ENCODE peak calls at places on chromosomes 16 and 17, in six cellular contexts. D is BJ, I is left lung, F is ovary, Z is right atrium auricular region, C is heart right ventricle. W is an unnamed sample. For H3K36me3, the result is how much of the 10 kb centered on the place peaks cover.

GRCh38 chr16:46787909-46788308 is 39.8 kb upstream of the MYLK3 start:
- DNase-seq in F (no peak), Z (no peak), C (no peak), D (no peak), I (no peak), W (no peak)

GRCh38 chr17:9971991-9972390 is 66.9 kb upstream of the RCVRN start:
- DNase-seq in C (peak), I (no peak), Z (peak), D (peak), F (peak), W (peak)

GRCh38 chr17:53353919-53354351 is 468.8 kb upstream of the KIF2B start:
- DNase-seq in F (no peak), D (no peak), I (no peak), C (peak), Z (no peak), W (no peak)

GRCh38 chr17:79625706-79626105 is 14.9 kb upstream of the RBFOX3 start:
- DNase-seq in D (no peak), Z (no peak), I (no peak), F (no peak), C (peak), W (peak)

GRCh38 chr16:68206224-68206623 is 29.7 kb downstream of the ESRP2 start:
- DNase-seq in D (no peak), Z (no peak), F (no peak), I (no peak), C (no peak), W (no peak)

GRCh38 chr17:43832168-43832975 is 574 bp downstream of the MPP3 start:
- DNase-seq in C (peak), D (no peak), F (peak), Z (no peak), I (peak), W (peak)

GRCh38 chr17:76124582-76125390 is 16.3 kb downstream of the FOXJ1 start:
- DNase-seq in F (no peak), Z (no peak), C (no peak), I (no peak), D (no peak), W (no peak)

GRCh38 chr16:31528726-31529397 is 1.2 kb downstream of the AHSP start:
- DNase-seq in F (peak), C (no peak), D (no peak), Z (no peak), I (no peak), W (no peak)

GRCh38 chr17:45579529-45580495 is 89.3 kb upstream of the PLEKHM1 start:
- DNase-seq in D (no peak), F (no peak), I (no peak), C (no peak), Z (no peak), W (no peak)

GRCh38 chr17:28133562-28133970 is 91.1 kb downstream of the NLK start:
- DNase-seq in C (no peak), D (peak), F (no peak), Z (no peak), I (no peak), W (no peak)

GRCh38 chr16:81251871-81252270 is 13.4 kb downstream of the BCO1 start:
- DNase-seq in C (no peak), F (peak), Z (no peak), I (no peak), D (peak), W (no peak)

GRCh38 chr16:88378836-88379693 is 3.7 kb upstream of the ZNF469 start:
- DNase-seq in C (no peak), Z (no peak), I (peak), F (no peak), D (no peak), W (no peak)

GRCh38 chr17:6303664-6304063 is 131.3 kb downstream of the AIPL1 start:
- DNase-seq in C (peak), Z (no peak), F (no peak), I (no peak), D (no peak), W (no peak)

GRCh38 chr17:17377071-17377487 is 73.9 kb downstream of the NT5M start:
- DNase-seq in D (no peak), C (no peak), Z (no peak), I (no peak), F (no peak), W (no peak)

GRCh38 chr17:43372273-43372911 is 26.4 kb upstream of the ARL4D start:
- DNase-seq in F (peak), C (peak), Z (no peak), D (no peak), I (no peak), W (peak)

GRCh38 chr16:68275611-68276191 is 11.4 kb downstream of the SLC7A6 start:
- DNase-seq in C (no peak), F (no peak), D (no peak), Z (no peak), I (no peak), W (no peak)

GRCh38 chr16:1960665-1961630 is 1.6 kb downstream of the NDUFB10 start:
- DNase-seq in D (no peak), C (no peak), I (no peak), F (no peak), Z (no peak), W (no peak)

GRCh38 chr16:75379911-75380847 is 53.1 kb downstream of the CFDP1 start:
- DNase-seq in I (peak), C (no peak), F (no peak), Z (no peak), D (no peak), W (no peak)

GRCh38 chr17:13735861-13736260 is 134.1 kb upstream of the HS3ST3A1 start:
- DNase-seq in C (no peak), D (no peak), Z (no peak), F (no peak), I (no peak), W (no peak)

GRCh38 chr16:88469615-88470395 is 16.7 kb downstream of the ZFPM1 start:
- DNase-seq in F (no peak), I (no peak), Z (no peak), D (no peak), C (no peak), W (no peak)

GRCh38 chr16:72001180-72001890 is 1.1 kb upstream of the PKD1L3 start:
- DNase-seq in D (no peak), C (no peak), F (no peak), Z (no peak), I (no peak), W (no peak)

GRCh38 chr17:34351041-34351575 is 5.2 kb upstream of the CCL13 start:
- DNase-seq in I (no peak), C (no peak), F (no peak), Z (no peak), D (no peak), W (no peak)

GRCh38 chr17:74128456-74128855 is 75.0 kb upstream of the RPL38 start:
- DNase-seq in C (no peak), D (no peak), F (no peak), I (no peak), Z (no peak), W (no peak)

GRCh38 chr17:79235808-79236207 is 161.2 kb downstream of the ENGASE start:
- DNase-seq in Z (no peak), F (no peak), C (no peak), I (no peak), D (no peak), W (no peak)

GRCh38 chr17:64128787-64129514 is 993 bp downstream of the ERN1 start:
- DNase-seq in F (no peak), I (peak), Z (no peak), C (peak), D (no peak), W (no peak)

GRCh38 chr17:55420067-55420775 is 1.4 kb downstream of the MMD start:
- DNase-seq in Z (no peak), I (no peak), C (peak), F (no peak), D (no peak), W (no peak)

GRCh38 chr16:2784536-2785100 is 2.7 kb downstream of the PRSS33 start:
- DNase-seq in C (no peak), D (no peak), I (peak), F (no peak), Z (no peak), W (peak)

GRCh38 chr17:17613708-17614114 is 22.2 kb upstream of the PEMT start:
- DNase-seq in Z (peak), D (no peak), F (peak), C (peak), I (no peak), W (no peak)

GRCh38 chr17:32136856-32137255 is 5.4 kb upstream of the RHOT1 start:
- DNase-seq in I (no peak), C (no peak), Z (no peak), F (no peak), D (no peak), W (no peak)

GRCh38 chr17:45261577-45262515 is at the start of gene SPATA32:
- DNase-seq in Z (no peak), I (peak), F (peak), C (peak), D (no peak), W (no peak)

GRCh38 chr17:40178021-40178601 is 841 bp downstream of the RAPGEFL1 start:
- DNase-seq in D (no peak), C (no peak), F (no peak), I (no peak), Z (no peak), W (no peak)

GRCh38 chr16:84617068-84617630 is 729 bp downstream of the COTL1 start:
- DNase-seq in I (no peak), D (no peak), Z (no peak), F (no peak), C (no peak), W (no peak)

GRCh38 chr16:4241601-4242270 is at the start of gene SRL:
- DNase-seq in D (no peak), F (no peak), I (no peak), C (no peak), Z (no peak), W (no peak)

GRCh38 chr16:13453938-13454553 is 465.9 kb upstream of the ERCC4 start:
- DNase-seq in Z (no peak), C (no peak), I (no peak), D (no peak), F (no peak), W (no peak)

GRCh38 chr16:23351360-23351759 is 49.3 kb downstream of the SCNN1B start:
- DNase-seq in F (no peak), D (no peak), I (no peak), Z (no peak), C (no peak), W (no peak)

GRCh38 chr16:14286381-14287230 is 215.5 kb downstream of the MRTFB start:
- DNase-seq in D (no peak), F (no peak), Z (no peak), C (no peak), I (no peak), W (no peak)

GRCh38 chr16:15874745-15875314 is 13.6 kb downstream of the CEP20 start:
- DNase-seq in C (peak), I (peak), F (peak), Z (peak), D (no peak), W (no peak)

GRCh38 chr16:67552476-67552875 is 9.8 kb upstream of the CTCF start:
- DNase-seq in C (peak), I (no peak), D (no peak), F (peak), Z (no peak), W (no peak)

DNA sequence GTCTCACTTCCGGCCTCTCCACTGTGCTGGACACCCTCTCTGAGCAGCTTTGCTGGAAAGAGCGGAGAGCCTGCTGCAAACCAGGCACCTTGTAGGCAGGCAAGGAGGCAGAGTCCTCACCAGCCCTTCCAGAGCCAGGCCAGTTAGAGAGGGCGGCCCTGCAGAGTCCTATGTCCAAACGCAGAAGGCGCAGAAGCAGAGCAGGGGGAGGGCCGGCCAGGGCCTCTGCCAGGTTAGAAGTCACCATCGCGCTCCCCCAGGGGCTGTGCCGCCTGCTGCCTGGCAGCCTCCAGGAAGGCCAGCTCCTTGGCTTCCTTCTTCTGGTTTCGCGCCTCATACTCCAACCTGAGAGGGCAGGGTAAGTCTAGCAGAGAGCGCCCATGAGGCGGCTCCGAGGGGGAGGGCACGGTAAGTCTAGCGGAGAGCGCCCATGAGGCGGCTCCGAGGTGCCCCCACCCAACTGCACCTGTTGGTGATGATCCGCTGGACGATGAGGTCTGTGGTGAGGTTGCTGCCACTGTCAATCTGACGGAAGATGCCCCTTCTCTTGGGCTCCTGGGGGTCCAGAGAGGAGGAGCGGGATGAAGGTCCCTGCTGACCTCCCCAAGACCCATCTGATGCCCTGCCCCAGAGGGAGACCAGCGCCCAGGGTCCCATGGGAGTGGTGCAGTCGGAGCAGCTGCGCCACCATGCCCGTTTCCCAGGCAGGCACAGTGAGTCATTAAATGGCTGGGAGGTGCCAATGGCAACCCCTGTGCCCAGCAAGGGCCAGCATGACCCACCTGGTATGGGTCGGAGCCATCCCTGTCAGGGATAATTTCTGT is 2.8 kb downstream of the NPB start:
- DNase-seq in Z (no peak), C (peak), D (no peak), F (no peak), I (no peak), W (no peak)
- H3K36me3 ChIP-seq in Z (under half), C (under half), D (under half), F (under half), I (half or more), W (under half)

GRCh38 chr16:11674818-11675560 is 6.7 kb downstream of the SNN start:
- DNase-seq in D (no peak), C (no peak), Z (no peak), I (no peak), F (no peak), W (no peak)
- H3K36me3 ChIP-seq in D (under half), C (under half), Z (under half), I (under half), F (under half), W (under half)

GRCh38 chr17:80907281-80907680 is 84.4 kb upstream of the CHMP6 start:
- DNase-seq in F (no peak), I (no peak), Z (no peak), C (no peak), D (no peak), W (no peak)
- H3K36me3 ChIP-seq in F (under half), I (half or more), Z (under half), C (under half), D (under half), W (half or more)

DNA sequence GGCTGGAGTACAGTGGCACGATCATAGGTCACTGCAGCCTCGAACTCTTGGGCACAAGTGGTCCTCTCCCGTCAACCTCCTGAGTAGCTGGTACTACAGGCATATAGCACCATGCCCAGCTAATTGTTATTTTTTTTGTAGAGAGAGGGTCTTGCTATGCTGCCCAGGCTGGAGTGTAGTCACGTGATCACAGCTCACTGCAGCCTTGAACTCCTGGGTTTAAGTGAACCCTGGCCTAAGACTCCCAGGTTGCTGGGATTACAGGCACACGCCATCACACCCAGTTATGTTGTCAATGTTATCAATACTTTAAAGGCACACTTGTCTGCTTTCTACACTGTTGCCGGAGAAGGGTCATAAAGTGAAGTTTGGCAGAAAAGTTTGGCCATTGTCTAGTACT is 22.0 kb upstream of the LASP1NB start:
- DNase-seq in I (no peak), D (no peak), Z (no peak), C (no peak), F (no peak), W (no peak)
- H3K36me3 ChIP-seq in I (half or more), D (under half), Z (under half), C (under half), F (under half), W (under half)

DNA sequence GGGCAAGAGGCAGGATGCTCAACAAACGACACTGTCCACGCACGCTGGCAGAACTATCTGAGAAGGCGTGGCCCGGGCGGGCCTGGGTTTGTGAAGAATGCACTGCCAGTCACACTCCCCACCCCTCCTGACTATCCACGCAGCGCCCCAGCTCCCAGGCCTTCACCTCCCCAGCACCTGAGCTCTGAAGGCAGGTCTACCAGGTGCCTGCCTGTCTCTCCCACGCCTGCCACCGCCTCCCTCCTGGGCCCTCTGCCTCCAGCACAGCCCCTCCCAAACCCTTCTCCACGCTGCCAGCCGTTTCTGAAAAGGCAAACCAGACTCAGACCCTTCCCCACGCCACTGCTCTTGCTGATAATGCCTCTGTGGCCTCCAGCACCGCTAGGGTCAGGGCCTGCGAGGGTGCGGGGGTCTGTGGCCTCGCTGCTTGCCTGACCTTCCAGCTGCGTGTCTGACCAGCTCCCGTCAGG is 11.6 kb downstream of the MYBBP1A start:
- DNase-seq in Z (no peak), C (no peak), F (no peak), I (no peak), D (no peak), W (no peak)
- H3K36me3 ChIP-seq in Z (half or more), C (under half), F (under half), I (half or more), D (half or more), W (half or more)

DNA sequence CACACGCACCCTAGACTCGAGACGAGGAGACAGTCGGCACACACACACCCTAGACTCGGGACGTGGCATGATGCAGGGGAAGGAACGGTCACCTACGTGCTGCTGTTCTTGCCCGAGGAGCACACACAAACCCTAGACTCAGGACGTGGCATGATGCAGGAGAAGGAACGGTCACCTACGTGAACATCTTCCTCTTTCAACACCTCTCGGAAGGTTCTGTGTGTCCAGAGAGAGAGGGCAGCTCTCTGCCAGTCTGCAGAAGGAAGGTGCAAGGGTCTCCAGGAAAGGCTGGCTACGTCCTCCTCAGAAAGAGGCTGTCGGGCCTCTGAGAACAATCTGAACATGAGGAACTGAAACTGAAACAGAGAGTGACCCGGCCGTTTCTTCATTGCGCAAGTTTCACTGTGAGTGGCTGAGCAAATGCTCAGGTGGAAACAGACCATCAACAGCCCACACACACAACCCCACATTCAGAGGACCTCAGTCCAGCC is 43.4 kb downstream of the ZNF276 start:
- DNase-seq in I (peak), D (no peak), F (no peak), C (peak), Z (peak), W (no peak)
- H3K36me3 ChIP-seq in I (under half), D (under half), F (under half), C (under half), Z (under half), W (under half)

GRCh38 chr16:8804313-8804712 is 6.7 kb downstream of the PMM2 start:
- DNase-seq in F (no peak), C (no peak), I (no peak), D (no peak), Z (no peak), W (no peak)
- H3K36me3 ChIP-seq in F (under half), C (under half), I (half or more), D (under half), Z (half or more), W (half or more)

W was measured in suprapubic skin.